ENCODE peak calls at places on chromosomes 5 and 9, in four cellular contexts. M, I, V and N are unnamed samples.

GRCh38 chr9:126097679-126098078 is 228.9 kb upstream of the MVB12B start:
- DNase-seq in M (no peak), I (no peak), V (no peak), N (no peak)

GRCh38 chr9:133008406-133008805 is 22.4 kb upstream of the GTF3C5 start:
- DNase-seq in M (no peak), I (no peak), V (no peak), N (no peak)

GRCh38 chr5:44001675-44002380 is 387.4 kb downstream of the FGF10 start:
- DNase-seq in M (no peak), I (peak; percentile 1), V (no peak), N (no peak)

GRCh38 chr9:92529124-92529523 is 6.7 kb downstream of the ECM2 start:
- DNase-seq in M (no peak), I (no peak), V (no peak), N (no peak)

GRCh38 chr5:176695073-176695472 is 47.8 kb downstream of the TSPAN17 start:
- DNase-seq in M (no peak), I (no peak), V (no peak), N (no peak)

GRCh38 chr5:98827161-98827560 is 53.7 kb downstream of the RGMB start:
- DNase-seq in M (peak; percentile 43), I (peak; percentile 62), V (peak; percentile 35), N (no peak)

GRCh38 chr9:4289411-4290380 is 10.2 kb downstream of the GLIS3 start:
- DNase-seq in M (peak; percentile 38), I (peak; percentile 18), V (no peak), N (no peak)

GRCh38 chr5:140258016-140258415 is 44.9 kb downstream of the PFDN1 start:
- DNase-seq in M (no peak), I (peak; percentile 57), V (no peak), N (no peak)

GRCh38 chr5:146699129-146699528 is 179.4 kb downstream of the PPP2R2B start:
- DNase-seq in M (no peak), I (no peak), V (no peak), N (no peak)

GRCh38 chr9:4894076-4894475 is 91.0 kb upstream of the JAK2 start:
- DNase-seq in M (no peak), I (peak; percentile 65), V (no peak), N (no peak)

GRCh38 chr9:92669527-92669889 is 423 bp downstream of the IPPK start:
- DNase-seq in M (no peak), I (no peak), V (peak; percentile 33), N (no peak)

GRCh38 chr5:78077369-78078068 is 217.0 kb downstream of the AP3B1 start:
- DNase-seq in M (no peak), I (no peak), V (no peak), N (no peak)

GRCh38 chr5:149049371-149049781 is 13.5 kb downstream of the SH3TC2 start:
- DNase-seq in M (no peak), I (no peak), V (no peak), N (no peak)

GRCh38 chr9:5838884-5839571 is 6.1 kb upstream of the ERMP1 start:
- DNase-seq in M (peak; percentile 95), I (peak; percentile 64), V (peak; percentile 82), N (no peak)

GRCh38 chr5:158463971-158464370 is 605.0 kb upstream of the CLINT1 start:
- DNase-seq in M (no peak), I (peak; percentile 10), V (no peak), N (no peak)

GRCh38 chr9:19156805-19157204 is 29.5 kb upstream of the PLIN2 start:
- DNase-seq in M (no peak), I (no peak), V (no peak), N (no peak)

GRCh38 chr9:71270554-71270953 is 149.1 kb upstream of the TRPM3 start:
- DNase-seq in M (no peak), I (no peak), V (no peak), N (no peak)

GRCh38 chr9:86695904-86696424 is 251.3 kb downstream of the GAS1 start:
- DNase-seq in M (no peak), I (peak; percentile 61), V (no peak), N (no peak)

GRCh38 chr9:84756156-84756555 is 86.6 kb downstream of the NTRK2 start:
- DNase-seq in M (no peak), I (no peak), V (no peak), N (no peak)

GRCh38 chr5:6752236-6752635 is 39.0 kb downstream of the TENT4A start:
- DNase-seq in M (no peak), I (no peak), V (no peak), N (no peak)

GRCh38 chr5:1443145-1443543 is 2.1 kb downstream of the SLC6A3 start:
- DNase-seq in M (no peak), I (no peak), V (no peak), N (no peak)

GRCh38 chr5:19880430-19880829 is 107.6 kb downstream of the CDH18 start:
- DNase-seq in M (no peak), I (no peak), V (no peak), N (no peak)

GRCh38 chr9:2655411-2655901 is 33.9 kb downstream of the VLDLR start:
- DNase-seq in M (peak; percentile 33), I (peak; percentile 96), V (no peak), N (no peak)

GRCh38 chr9:77218612-77219011 is 41.3 kb downstream of the VPS13A start:
- DNase-seq in M (no peak), I (peak; percentile 86), V (no peak), N (no peak)

GRCh38 chr5:4734348-4734747 is 405.8 kb upstream of the ADAMTS16 start:
- DNase-seq in M (no peak), I (no peak), V (no peak), N (no peak)

GRCh38 chr5:95816803-95817202 is 5.7 kb downstream of the GLRX start:
- DNase-seq in M (no peak), I (no peak), V (no peak), N (no peak)

GRCh38 chr5:140965905-140966292 is 377 bp upstream of the PCDHAC2 start:
- DNase-seq in M (peak; percentile 24), I (no peak), V (no peak), N (no peak)

GRCh38 chr9:88672874-88673695 is 138.1 kb downstream of the NXNL2 start:
- DNase-seq in M (peak; percentile 33), I (no peak), V (no peak), N (no peak)

GRCh38 chr9:95143591-95144561 is 173.6 kb downstream of the FANCC start:
- DNase-seq in M (no peak), I (peak; percentile 86), V (no peak), N (no peak)

GRCh38 chr5:1346627-1347440 is 1.9 kb upstream of the CLPTM1L start:
- DNase-seq in M (no peak), I (no peak), V (no peak), N (no peak)

GRCh38 chr5:155794801-155795200 is 532.2 kb upstream of the SGCD start:
- DNase-seq in M (peak; percentile 21), I (peak; percentile 4), V (no peak), N (no peak)

GRCh38 chr5:102916114-102916513 is 161.0 kb downstream of the PAM start:
- DNase-seq in M (no peak), I (peak; percentile 37), V (no peak), N (no peak)

GRCh38 chr5:122458278-122458872 is 146.3 kb downstream of the SNCAIP start:
- DNase-seq in M (peak; percentile 30), I (peak; percentile 24), V (peak; percentile 21), N (no peak)

GRCh38 chr5:117077142-117077541 is 502.5 kb upstream of the SEMA6A start:
- DNase-seq in M (no peak), I (no peak), V (no peak), N (no peak)

GRCh38 chr9:85248514-85249312 is 493.0 kb downstream of the AGTPBP1 start:
- DNase-seq in M (peak; percentile 10), I (no peak), V (no peak), N (no peak)

GRCh38 chr5:170463426-170463825 is 40.4 kb upstream of the KCNIP1 start:
- DNase-seq in M (no peak), I (no peak), V (no peak), N (no peak)

GRCh38 chr5:118687085-118687484 is 301.3 kb downstream of the DTWD2 start:
- DNase-seq in M (no peak), I (no peak), V (no peak), N (no peak)

DNA sequence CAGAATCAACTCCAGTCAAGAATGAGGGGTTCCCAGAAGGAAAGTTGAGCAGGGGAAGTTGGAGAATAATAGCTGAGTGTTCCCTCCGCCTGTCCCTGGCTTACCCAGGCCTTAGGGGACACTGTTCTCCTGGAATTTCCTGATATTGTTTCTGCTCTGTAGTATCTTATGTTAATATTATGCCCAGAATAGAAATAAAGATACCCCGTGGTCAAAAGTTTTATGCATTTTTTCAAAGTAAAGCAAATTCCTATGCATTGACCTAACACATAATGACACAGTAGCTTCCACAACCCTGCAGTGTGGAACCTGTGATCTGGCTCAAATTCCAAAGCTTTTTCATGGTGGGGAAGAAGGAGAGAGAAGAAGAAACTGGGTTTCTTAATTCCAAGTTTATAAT is 82.8 kb downstream of the SV2C start:
- DNase-seq in M (no peak), I (peak; percentile 1), V (no peak), N (no peak)
- TF ChIP-seq ELK1 in M (no peak), I (no peak), V (no peak), N (no peak)

DNA sequence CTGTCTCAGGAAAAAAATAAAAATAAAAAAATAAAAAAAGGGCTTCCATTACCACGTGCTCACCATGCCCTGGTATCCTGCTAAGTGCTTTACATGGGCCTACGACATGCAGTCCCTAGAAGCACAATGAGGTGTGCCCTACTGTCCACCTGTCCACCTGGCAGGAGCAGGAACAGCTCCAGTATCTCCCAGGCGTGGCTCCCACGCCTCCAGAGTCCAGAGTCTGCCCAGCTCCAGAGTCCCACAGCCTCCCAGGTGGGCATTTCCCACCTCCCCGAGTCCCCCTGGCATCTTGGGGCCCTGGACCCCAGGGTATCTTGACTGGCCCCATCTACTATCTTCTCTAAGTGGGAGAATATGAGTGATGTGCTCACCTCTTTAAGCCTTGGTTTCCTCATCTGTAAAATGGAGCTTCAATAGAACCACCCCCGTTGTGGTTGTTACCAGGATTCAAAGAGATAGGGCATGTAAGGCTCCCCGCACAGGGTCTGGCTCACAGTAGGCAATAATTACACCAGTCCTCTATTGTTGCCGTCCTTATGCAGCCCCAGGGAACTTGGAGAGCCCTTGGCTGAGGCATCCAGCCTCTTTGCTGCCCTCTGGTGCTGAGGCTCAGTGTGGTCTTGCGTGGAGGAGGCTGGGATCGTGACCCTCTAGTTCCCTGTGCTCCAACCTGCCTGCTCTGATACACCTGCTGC is 8.9 kb downstream of the CXCL14 start:
- DNase-seq in M (peak; percentile 51), I (peak; percentile 36), V (peak; percentile 55), N (no peak)
- TF ChIP-seq RCOR1 in M (no peak), I (no peak), V (no peak), N (no peak)

DNA sequence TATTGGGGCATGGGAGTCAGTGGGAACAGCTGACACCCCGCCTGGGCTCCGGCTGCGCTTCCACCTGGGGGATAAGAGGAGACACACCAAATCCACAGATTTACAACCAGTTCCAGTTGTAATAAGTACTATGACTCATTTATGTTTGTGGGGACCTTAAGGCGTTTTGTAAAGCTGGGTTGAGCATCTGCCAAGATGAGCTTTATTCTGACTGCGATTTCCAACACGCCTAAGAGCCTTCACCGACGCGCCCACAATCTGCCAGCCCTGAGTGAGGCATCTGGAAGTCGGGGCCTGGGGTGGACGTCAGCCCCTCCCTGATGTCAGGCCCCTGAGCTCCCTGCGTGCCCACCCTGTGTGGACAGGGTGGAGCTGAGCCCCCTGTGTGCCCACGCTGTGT is 14.3 kb upstream of the LHX3 start:
- DNase-seq in M (no peak), I (peak; percentile 58), V (no peak), N (no peak)
- TF ChIP-seq ELK1 in M (no peak), I (no peak), V (no peak), N (no peak)

DNA sequence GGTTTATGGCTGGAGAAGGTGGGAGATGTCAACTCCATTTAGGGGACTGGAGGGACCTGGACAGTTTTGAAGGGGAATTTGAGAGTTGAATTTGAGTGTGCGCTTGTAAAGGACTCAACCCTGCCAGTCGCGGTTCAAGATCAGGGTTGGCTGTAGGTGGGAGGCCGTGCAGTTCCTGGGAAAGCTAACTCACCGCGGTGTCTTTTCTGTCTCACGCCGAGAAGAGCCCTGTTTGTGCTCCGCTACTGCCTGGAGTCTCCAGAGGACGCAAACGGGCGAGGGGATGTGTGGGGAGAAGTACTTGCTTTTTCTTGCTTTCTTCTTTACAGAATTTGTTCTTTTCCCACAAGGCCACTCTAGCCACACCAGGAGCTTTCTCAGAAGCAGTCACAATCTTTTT is 74.4 kb upstream of the RUFY1 start:
- DNase-seq in M (no peak), I (no peak), V (no peak), N (no peak)
- TF ChIP-seq RCOR1 in M (no peak), I (no peak), V (no peak), N (no peak)